ENCODE peak calls at places on chromosomes 16 and 17, in nine cellular contexts. R is ovary; X is fibroblast of mammary gland; E is CD8-positive, alpha-beta T cell; O is esophagus squamous epithelium; Z is AG04449; J is HFF-Myc; M is WERI-Rb-1; G is uterus. S is an unnamed sample.

GRCh38 chr17:27481327-27481726 is 25.1 kb downstream of the KSR1 start:
- DNase-seq in M (no peak), G (no peak), Z (no peak), J (no peak), O (no peak), X (no peak), R (no peak), E (peak; percentile 71), S (no peak)

GRCh38 chr17:27778193-27778592 is 22.1 kb downstream of the NOS2 start:
- DNase-seq in E (no peak), J (no peak), O (no peak), Z (no peak), R (no peak), X (peak; percentile 51), M (no peak), G (no peak), S (peak; percentile 27)

GRCh38 chr17:69335018-69335417 is 8.1 kb upstream of the ABCA5 start:
- DNase-seq in J (no peak), X (peak; percentile 52), Z (no peak), E (no peak), R (no peak), O (no peak), G (no peak), M (no peak), S (peak; percentile 66)

GRCh38 chr16:81650982-81651562 is 128.0 kb upstream of the PLCG2 start:
- DNase-seq in G (peak; percentile 79), Z (no peak), M (no peak), X (peak; percentile 29), O (no peak), R (peak; percentile 92), E (no peak), J (no peak), S (peak; percentile 66)

GRCh38 chr16:17228048-17228707 is 242.6 kb downstream of the XYLT1 start:
- DNase-seq in R (no peak), X (peak; percentile 16), M (no peak), Z (no peak), J (no peak), E (no peak), O (no peak), G (no peak), S (no peak)

GRCh38 chr17:41500131-41500911 is 5.1 kb downstream of the KRT13 start:
- DNase-seq in G (no peak), M (no peak), X (peak; percentile 65), J (peak; percentile 33), R (no peak), Z (no peak), O (no peak), E (no peak), S (peak; percentile 34)

GRCh38 chr17:7836596-7837374 is 2.8 kb downstream of the KDM6B start:
- DNase-seq in E (no peak), G (peak; percentile 95), R (peak; percentile 99), Z (no peak), X (peak; percentile 97), O (no peak), M (peak; percentile 98), J (peak; percentile 98), S (peak; percentile 95)

GRCh38 chr17:74457146-74457819 is 9.2 kb upstream of the CD300A start:
- DNase-seq in G (peak; percentile 80), X (peak; percentile 63), R (peak; percentile 69), O (no peak), M (peak; percentile 86), E (peak; percentile 83), J (peak; percentile 19), Z (no peak), S (peak; percentile 67)

DNA sequence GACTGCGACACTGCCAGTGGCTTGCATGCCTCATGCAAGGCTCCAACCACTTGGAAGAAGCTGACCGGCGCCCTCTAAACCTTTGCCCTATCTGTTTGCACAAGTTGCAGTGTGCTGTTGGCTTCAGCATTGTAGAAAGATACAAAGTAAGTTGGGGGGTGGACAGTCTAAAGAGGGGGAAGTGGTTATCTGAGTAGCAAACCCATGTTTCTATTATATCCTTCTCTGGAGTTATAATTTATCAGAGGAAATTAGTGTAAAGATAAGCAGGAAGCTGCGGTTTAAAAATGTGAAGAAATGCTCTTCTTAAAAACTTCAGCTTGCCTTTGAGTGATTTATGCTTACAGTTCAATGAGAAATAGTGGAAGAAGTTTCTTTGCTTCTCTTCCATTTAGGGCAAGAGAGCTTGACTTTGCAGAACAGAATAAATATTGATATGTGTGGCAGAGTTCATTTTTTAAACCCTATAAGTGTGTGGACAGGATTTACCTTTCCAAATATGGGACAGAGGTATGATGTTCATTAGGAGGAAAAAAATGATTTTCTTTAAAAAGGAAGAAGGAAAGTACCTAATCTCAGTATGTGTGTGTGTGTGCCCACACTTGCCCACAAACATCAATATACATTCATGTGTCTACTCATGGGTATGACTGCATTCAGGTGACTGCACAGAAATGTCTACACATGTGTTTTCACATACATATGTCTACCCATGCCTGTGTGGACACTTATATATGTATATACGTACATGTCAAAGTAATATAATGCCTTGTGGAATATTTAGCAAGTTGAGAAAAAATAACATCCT is 8.1 kb downstream of the AMZ2 start:
- DNase-seq in E (no peak), X (no peak), R (no peak), G (no peak), J (no peak), Z (no peak), O (no peak), M (no peak), S (no peak)
- H3K4me3 ChIP-seq in E (no peak overlapping the region), X (no peak overlapping the region), R (no peak overlapping the region), G (no peak overlapping the region), J (no peak overlapping the region), Z (no peak overlapping the region), O (no peak overlapping the region), M (no peak overlapping the region), S (no peak overlapping the region)

GRCh38 chr16:85898521-85899442 is at the start of gene IRF8:
- DNase-seq in R (no peak), J (no peak), X (no peak), M (peak; percentile 65), Z (no peak), G (peak; percentile 35), E (peak; percentile 79), O (no peak), S (peak; percentile 52)

GRCh38 chr16:85900031-85900792 is 1.2 kb downstream of the IRF8 start:
- DNase-seq in E (no peak), X (no peak), J (no peak), R (no peak), G (no peak), M (no peak), Z (no peak), O (no peak), S (no peak)

GRCh38 chr16:85899444-85899843 is 482 bp downstream of the IRF8 start:
- DNase-seq in G (no peak), Z (no peak), X (no peak), E (no peak), J (no peak), R (no peak), M (no peak), O (no peak), S (no peak)

GRCh38 chr16:85894266-85894665 is 4.7 kb upstream of the IRF8 start:
- DNase-seq in O (no peak), X (no peak), Z (no peak), R (no peak), J (no peak), E (no peak), M (no peak), G (no peak), S (no peak)

GRCh38 chr16:85897384-85897783 is 1.6 kb upstream of the IRF8 start:
- DNase-seq in O (no peak), J (no peak), R (no peak), X (no peak), G (no peak), E (no peak), Z (no peak), M (no peak), S (no peak)
- TF ChIP-seq CTCF in O (no peak), J (no peak), R (no peak), X (no peak), G (no peak), E (no peak), Z (no peak), M (no peak), S (no peak)

GRCh38 chr17:80416260-80416939 is 1.4 kb downstream of the ENDOV start:
- DNase-seq in G (no peak), R (no peak), Z (no peak), E (no peak), O (no peak), J (no peak), X (no peak), M (no peak), S (no peak)

GRCh38 chr17:80414803-80415625 is at the start of gene ENDOV:
- DNase-seq in Z (peak; percentile 61), M (peak; percentile 97), J (peak; percentile 70), R (peak; percentile 95), X (peak; percentile 88), O (peak; percentile 65), G (peak; percentile 93), E (peak; percentile 95), S (peak; percentile 95)

GRCh38 chr17:80415626-80416042 is 667 bp downstream of the ENDOV start:
- DNase-seq in O (no peak), J (no peak), X (no peak), M (no peak), G (no peak), R (no peak), E (no peak), Z (no peak), S (no peak)

GRCh38 chr17:80414508-80414802 is 512 bp upstream of the ENDOV start:
- DNase-seq in J (no peak), G (no peak), E (no peak), O (no peak), M (no peak), X (no peak), Z (no peak), R (no peak), S (no peak)

GRCh38 chr17:80413771-80414507 is 1.0 kb upstream of the ENDOV start:
- DNase-seq in Z (no peak), R (no peak), E (no peak), X (no peak), M (no peak), J (no peak), G (no peak), O (no peak), S (no peak)
- H3K4me3 ChIP-seq in Z (peak overlapping the region; percentile 99), R (peak overlapping the region; percentile 74), E (no peak overlapping the region), X (peak overlapping the region; percentile 96), M (peak overlapping the region; percentile 68), J (peak overlapping the region; percentile 62), G (peak overlapping the region; percentile 82), O (peak overlapping the region; percentile 67), S (peak overlapping the region; percentile 99)

GRCh38 chr17:36545465-36546417 is 1.0 kb downstream of the GGNBP2 start:
- DNase-seq in G (peak; percentile 97), O (peak; percentile 70), E (peak; percentile 97), Z (peak; percentile 84), M (peak; percentile 98), X (peak; percentile 97), R (peak; percentile 97), J (peak; percentile 80), S (peak; percentile 99)

GRCh38 chr17:36542755-36543154 is 2.0 kb upstream of the GGNBP2 start:
- DNase-seq in Z (no peak), J (no peak), O (no peak), G (no peak), R (no peak), M (no peak), X (no peak), E (no peak), S (no peak)

GRCh38 chr17:36544320-36545092 is at the start of gene GGNBP2:
- DNase-seq in G (peak; percentile 92), J (no peak), Z (no peak), M (peak; percentile 94), X (peak; percentile 92), O (peak; percentile 78), R (peak; percentile 93), E (peak; percentile 93), S (peak; percentile 94)

GRCh38 chr17:36545093-36545464 is 360 bp downstream of the GGNBP2 start:
- DNase-seq in M (no peak), O (peak; percentile 65), E (no peak), Z (no peak), J (no peak), R (no peak), X (no peak), G (no peak), S (no peak)

DNA sequence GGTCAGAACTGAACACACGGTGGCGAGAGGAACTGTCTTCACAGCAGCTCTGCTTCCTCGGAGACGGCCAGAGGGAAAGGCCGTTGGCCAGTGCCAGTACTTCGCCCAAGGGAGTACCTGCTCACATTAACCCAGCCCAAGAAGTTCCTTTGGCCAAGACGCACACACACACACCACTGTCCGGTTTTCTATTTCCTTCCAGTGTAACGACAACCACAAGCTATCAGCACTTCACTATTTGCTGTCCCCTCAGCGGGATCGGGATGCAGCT is 735 bp upstream of the GGNBP2 start:
- DNase-seq in R (no peak), J (no peak), Z (no peak), E (peak; percentile 53), X (peak; percentile 64), G (peak; percentile 32), M (peak; percentile 53), O (no peak), S (no peak)
- TF ChIP-seq CTCF in R (no peak), J (no peak), Z (peak; percentile 20), E (no peak), X (peak; percentile 27), G (no peak), M (peak; percentile 13), O (no peak), S (peak; percentile 23)

S was measured in cardiac fibroblast.